ENCODE peak calls at places on chromosomes 11 and 22, in ten cellular contexts. I is dorsolateral prefrontal cortex, H is psoas muscle, Q is adrenal gland, L is cardiac fibroblast, X is GM06990, W is IMR-90, O is fibroblast of the aortic adventitia, R is lower lobe of right lung, J is body of pancreas. E is an unnamed sample.
A peak's percentile ranks its signal among the peaks of the same experiment; 100 is the strongest.

GRCh38 chr11:121391914-121392313 is 60.2 kb upstream of the SORL1 start:
- DNase-seq in Q (no peak), R (peak; percentile 52), J (no peak), X (no peak), H (no peak), O (peak; percentile 42), L (no peak), I (no peak), W (no peak), E (no peak)

GRCh38 chr22:44698531-44699421 is 3.2 kb upstream of the PRR5 start:
- DNase-seq in L (peak; percentile 32), J (no peak), R (no peak), O (peak; percentile 97), Q (no peak), X (no peak), I (no peak), W (peak; percentile 94), H (no peak), E (peak; percentile 76)

GRCh38 chr11:112227471-112227870 is 1.2 kb downstream of the PTS start:
- DNase-seq in J (no peak), R (no peak), W (no peak), I (no peak), Q (no peak), L (no peak), H (no peak), X (no peak), O (no peak), E (no peak)

GRCh38 chr22:17155941-17156340 is 3.1 kb downstream of the HDHD5 start:
- DNase-seq in Q (no peak), H (no peak), I (no peak), O (no peak), R (no peak), X (no peak), W (no peak), J (no peak), L (no peak), E (no peak)

GRCh38 chr11:75342966-75343870 is 8.2 kb downstream of the ARRB1 start:
- DNase-seq in W (peak; percentile 65), L (no peak), I (no peak), H (no peak), R (peak; percentile 85), J (peak; percentile 80), O (no peak), Q (no peak), X (no peak), E (no peak)

GRCh38 chr11:2944953-2945756 is 15.9 kb upstream of the PHLDA2 start:
- DNase-seq in X (no peak), Q (peak; percentile 80), O (peak; percentile 91), I (peak; percentile 94), R (peak; percentile 97), H (peak; percentile 90), L (peak; percentile 83), W (peak; percentile 90), J (peak; percentile 75), E (peak; percentile 93)

GRCh38 chr11:72008728-72009127 is 10.0 kb downstream of the IL18BP start:
- DNase-seq in O (no peak), Q (no peak), H (no peak), R (no peak), I (no peak), X (no peak), J (no peak), L (no peak), W (no peak), E (no peak)

GRCh38 chr11:12179019-12179418 is 68.6 kb downstream of the MICAL2 start:
- DNase-seq in I (no peak), L (no peak), J (peak; percentile 78), X (no peak), O (no peak), W (no peak), Q (no peak), R (peak; percentile 72), H (no peak), E (no peak)

GRCh38 chr11:122375687-122376399 is 259.8 kb upstream of the BLID start:
- DNase-seq in X (no peak), I (no peak), W (peak; percentile 75), R (no peak), O (peak; percentile 34), L (peak; percentile 47), H (no peak), J (no peak), Q (no peak), E (peak; percentile 55)

GRCh38 chr11:933936-934335 is 8.3 kb downstream of the AP2A2 start:
- DNase-seq in L (no peak), X (no peak), Q (no peak), H (no peak), O (no peak), W (no peak), R (no peak), I (no peak), J (no peak), E (no peak)

GRCh38 chr22:42022162-42022847 is 23.7 kb downstream of the WBP2NL start:
- DNase-seq in O (no peak), X (no peak), J (no peak), R (no peak), Q (no peak), L (no peak), W (no peak), H (no peak), I (no peak), E (no peak)

DNA sequence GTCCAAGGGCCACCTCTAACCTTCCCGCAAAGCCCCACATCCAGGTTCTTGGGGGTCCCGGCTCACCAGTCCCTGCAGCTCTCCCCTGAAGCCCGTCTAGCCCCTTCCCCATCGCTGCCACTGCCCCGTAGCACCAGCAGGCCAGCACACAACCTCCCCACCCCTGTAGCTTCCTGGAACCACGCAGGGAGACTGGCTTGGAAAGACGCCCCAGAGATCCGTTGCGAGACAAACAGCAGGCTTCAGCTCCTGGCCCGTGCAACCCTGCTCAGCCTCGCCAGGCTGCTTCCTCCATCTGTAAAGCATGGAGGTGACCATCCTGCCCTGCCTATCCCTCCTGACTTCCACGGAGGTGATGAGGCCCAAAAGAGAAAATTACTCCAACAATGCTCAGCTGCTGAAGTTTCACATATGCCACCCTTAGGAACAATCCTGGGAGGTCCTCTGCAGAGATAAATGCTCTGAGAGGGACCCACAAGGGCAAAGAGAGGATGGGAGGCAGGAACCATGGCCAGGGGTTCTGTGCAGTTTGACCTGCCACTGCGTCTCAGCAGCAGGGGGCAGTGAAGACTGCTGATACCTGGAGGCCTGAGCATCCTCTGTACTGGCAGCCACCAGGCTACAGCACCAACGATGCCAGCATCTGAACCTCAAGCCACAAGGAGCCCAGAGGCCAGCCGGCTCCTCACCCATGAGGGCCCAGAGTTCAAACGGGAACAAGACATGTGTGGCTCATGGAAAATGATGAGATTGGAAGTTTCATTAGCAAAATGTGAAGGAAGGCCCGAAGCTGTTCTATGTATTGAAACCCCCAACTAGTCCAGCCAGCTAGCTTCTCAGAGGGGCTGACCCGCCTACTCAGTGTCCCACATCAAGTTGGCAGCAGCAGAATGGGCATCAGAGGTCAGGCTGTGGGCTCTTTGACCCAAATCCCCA is 16.1 kb downstream of the DGCR2 start:
- DNase-seq in R (no peak), Q (no peak), H (no peak), L (no peak), X (no peak), I (no peak), W (no peak), J (peak; percentile 35), O (no peak), E (no peak)
- H3K4me3 ChIP-seq in R (no peak overlapping the region), Q (no peak overlapping the region), H (no peak overlapping the region), L (no peak overlapping the region), X (no peak overlapping the region), I (no peak overlapping the region), W (no peak overlapping the region), J (no peak overlapping the region), O (no peak overlapping the region), E (no peak overlapping the region)

DNA sequence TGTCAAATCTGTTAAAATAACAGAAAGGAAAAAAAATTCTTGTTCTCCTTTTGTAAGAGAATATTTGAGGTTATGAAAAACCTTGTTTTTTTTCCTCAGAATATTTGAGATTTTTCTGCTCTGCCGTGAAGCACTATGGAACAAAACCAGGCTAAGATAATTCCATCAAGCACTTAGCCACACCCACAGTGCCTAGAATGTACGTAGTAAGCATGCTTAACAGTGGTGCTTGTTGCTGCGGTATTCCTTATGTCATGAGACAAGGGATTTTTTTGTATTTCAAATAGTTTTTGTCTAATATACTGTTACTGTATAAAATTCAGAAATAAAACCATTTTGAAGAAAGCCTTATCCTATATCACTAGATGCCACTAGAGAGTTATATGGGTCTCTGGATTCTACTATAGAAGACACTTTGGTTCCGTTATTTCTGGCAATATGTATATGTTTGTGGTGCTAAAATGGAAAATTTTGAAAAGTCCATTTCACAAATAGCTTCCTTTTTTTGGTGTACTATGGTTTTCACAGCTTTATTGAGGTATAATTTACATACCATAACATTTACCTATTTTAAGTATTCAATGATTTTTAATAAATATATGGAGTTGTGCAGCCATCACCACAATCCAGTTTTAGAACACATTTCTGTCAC is 23.7 kb downstream of the PDHX start:
- DNase-seq in I (no peak), W (peak; percentile 33), L (peak; percentile 58), O (peak; percentile 66), R (no peak), J (no peak), Q (no peak), H (no peak), X (no peak), E (peak; percentile 50)
- TF ChIP-seq CTCF in I (no peak), W (no peak), L (no peak), O (no peak), R (no peak), J (no peak), Q (no peak), H (no peak), X (peak; percentile 22), E (no peak)

GRCh38 chr11:47918370-47918690 is 62.0 kb upstream of the PTPRJ start:
- DNase-seq in I (no peak), J (no peak), O (no peak), R (no peak), Q (no peak), X (no peak), W (no peak), L (no peak), H (no peak), E (no peak)
- H3K4me3 ChIP-seq in I (no peak overlapping the region), J (no peak overlapping the region), O (peak overlapping the region; percentile 65), R (peak overlapping the region; percentile 42), Q (no peak overlapping the region), X (no peak overlapping the region), W (no peak overlapping the region), L (peak overlapping the region; percentile 32), H (no peak overlapping the region), E (no peak overlapping the region)

GRCh38 chr11:118532091-118532490 is 1.1 kb downstream of the TMEM25 start:
- DNase-seq in Q (no peak), X (no peak), I (no peak), O (no peak), J (no peak), L (no peak), H (no peak), W (no peak), R (no peak), E (no peak)

GRCh38 chr11:118530683-118531596 is at the start of gene TMEM25:
- DNase-seq in O (peak; percentile 31), W (peak; percentile 32), X (peak; percentile 78), I (peak; percentile 70), J (peak; percentile 67), R (peak; percentile 75), H (peak; percentile 82), Q (peak; percentile 72), L (peak; percentile 29), E (peak; percentile 61)

GRCh38 chr11:118530180-118530682 is 761 bp upstream of the TMEM25 start:
- DNase-seq in H (no peak), O (peak; percentile 19), L (no peak), X (no peak), W (peak; percentile 5), R (no peak), I (no peak), Q (no peak), J (peak; percentile 40), E (peak; percentile 6)

GRCh38 chr11:118532852-118533768 is 2.1 kb downstream of the TMEM25 start:
- DNase-seq in J (no peak), X (no peak), I (no peak), R (no peak), H (no peak), L (no peak), W (no peak), O (no peak), Q (no peak), E (no peak)

GRCh38 chr11:118531597-118532084 is 649 bp downstream of the TMEM25 start:
- DNase-seq in L (no peak), I (no peak), O (no peak), R (no peak), H (no peak), X (no peak), W (no peak), Q (no peak), J (no peak), E (no peak)
- TF ChIP-seq CTCF in L (no peak), I (no peak), O (no peak), R (no peak), H (no peak), X (no peak), W (no peak), Q (no peak), J (no peak), E (no peak)